ENCODE peak calls at places on chromosome 9, in four cellular contexts. One of them, this sample, is unnamed.

GRCh38 chr9:88219601-88220000 is 81.3 kb upstream of the SPATA31C2 start:
- DNase-seq in upper lobe of right lung: no peak
- DNase-seq in cardiac muscle cell: no peak
- DNase-seq in heart left ventricle: no peak
- DNase-seq in this sample: no peak

GRCh38 chr9:70902171-70902570 is 219.2 kb downstream of the TRPM3 start:
- DNase-seq in upper lobe of right lung: no peak
- DNase-seq in cardiac muscle cell: peak; percentile 25
- DNase-seq in heart left ventricle: no peak
- DNase-seq in this sample: no peak

GRCh38 chr9:79201641-79202040 is 370.1 kb upstream of the TLE4 start:
- DNase-seq in upper lobe of right lung: no peak
- DNase-seq in cardiac muscle cell: no peak
- DNase-seq in heart left ventricle: no peak
- DNase-seq in this sample: no peak

GRCh38 chr9:91047993-91048607 is 246.5 kb downstream of the SYK start:
- DNase-seq in upper lobe of right lung: no peak
- DNase-seq in cardiac muscle cell: peak; percentile 73
- DNase-seq in heart left ventricle: no peak
- DNase-seq in this sample: no peak

GRCh38 chr9:2859776-2860379 is 16.0 kb upstream of the PUM3 start:
- DNase-seq in upper lobe of right lung: peak; percentile 75
- DNase-seq in cardiac muscle cell: peak; percentile 72
- DNase-seq in heart left ventricle: peak; percentile 72
- DNase-seq in this sample: no peak

GRCh38 chr9:133945977-133946753 is 46.0 kb downstream of the VAV2 start:
- DNase-seq in upper lobe of right lung: peak; percentile 58
- DNase-seq in cardiac muscle cell: no peak
- DNase-seq in heart left ventricle: peak; percentile 50
- DNase-seq in this sample: no peak

GRCh38 chr9:124449381-124450151 is 685 bp upstream of the ADGRD2 start:
- DNase-seq in upper lobe of right lung: peak; percentile 30
- DNase-seq in cardiac muscle cell: no peak
- DNase-seq in heart left ventricle: no peak
- DNase-seq in this sample: peak; percentile 67

GRCh38 chr9:90815183-90815943 is 13.7 kb downstream of the SYK start:
- DNase-seq in upper lobe of right lung: no peak
- DNase-seq in cardiac muscle cell: peak; percentile 11
- DNase-seq in heart left ventricle: no peak
- DNase-seq in this sample: no peak

GRCh38 chr9:133943781-133944745 is 48.1 kb downstream of the VAV2 start:
- DNase-seq in upper lobe of right lung: peak; percentile 56
- DNase-seq in cardiac muscle cell: no peak
- DNase-seq in heart left ventricle: peak; percentile 38
- DNase-seq in this sample: no peak

GRCh38 chr9:93676310-93677054 is 100.1 kb downstream of the PHF2 start:
- DNase-seq in upper lobe of right lung: peak; percentile 62
- DNase-seq in cardiac muscle cell: no peak
- DNase-seq in heart left ventricle: peak; percentile 60
- DNase-seq in this sample: peak; percentile 72

GRCh38 chr9:71734953-71735352 is 33.4 kb downstream of the CEMIP2 start:
- DNase-seq in upper lobe of right lung: no peak
- DNase-seq in cardiac muscle cell: no peak
- DNase-seq in heart left ventricle: no peak
- DNase-seq in this sample: no peak

GRCh38 chr9:131103024-131103423 is 6.7 kb downstream of the AIF1L start:
- DNase-seq in upper lobe of right lung: no peak
- DNase-seq in cardiac muscle cell: no peak
- DNase-seq in heart left ventricle: no peak
- DNase-seq in this sample: no peak

GRCh38 chr9:27400334-27400875 is 103.5 kb upstream of the EQTN start:
- DNase-seq in upper lobe of right lung: no peak
- DNase-seq in cardiac muscle cell: no peak
- DNase-seq in heart left ventricle: no peak
- DNase-seq in this sample: no peak

GRCh38 chr9:86275962-86276361 is 6.4 kb downstream of the ISCA1 start:
- DNase-seq in upper lobe of right lung: no peak
- DNase-seq in cardiac muscle cell: no peak
- DNase-seq in heart left ventricle: no peak
- DNase-seq in this sample: no peak

GRCh38 chr9:17628617-17629016 is 49.8 kb downstream of the SH3GL2 start:
- DNase-seq in upper lobe of right lung: no peak
- DNase-seq in cardiac muscle cell: no peak
- DNase-seq in heart left ventricle: no peak
- DNase-seq in this sample: no peak

GRCh38 chr9:35287986-35288515 is 126.2 kb downstream of the UNC13B start:
- DNase-seq in upper lobe of right lung: no peak
- DNase-seq in cardiac muscle cell: no peak
- DNase-seq in heart left ventricle: no peak
- DNase-seq in this sample: no peak

GRCh38 chr9:131382850-131383729 is 10.8 kb upstream of the PRRC2B start:
- DNase-seq in upper lobe of right lung: no peak
- DNase-seq in cardiac muscle cell: peak; percentile 84
- DNase-seq in heart left ventricle: peak; percentile 54
- DNase-seq in this sample: no peak

GRCh38 chr9:124873664-124874063 is 11.7 kb downstream of the ARPC5L start:
- DNase-seq in upper lobe of right lung: no peak
- DNase-seq in cardiac muscle cell: no peak
- DNase-seq in heart left ventricle: no peak
- DNase-seq in this sample: no peak

GRCh38 chr9:16289639-16290038 is 580.8 kb downstream of the BNC2 start:
- DNase-seq in upper lobe of right lung: no peak
- DNase-seq in cardiac muscle cell: peak; percentile 44
- DNase-seq in heart left ventricle: no peak
- DNase-seq in this sample: peak; percentile 64

GRCh38 chr9:16704096-16704488 is 166.4 kb downstream of the BNC2 start:
- DNase-seq in upper lobe of right lung: no peak
- DNase-seq in cardiac muscle cell: no peak
- DNase-seq in heart left ventricle: no peak
- DNase-seq in this sample: no peak

GRCh38 chr9:34157308-34157707 is 21.5 kb upstream of the UBAP1 start:
- DNase-seq in upper lobe of right lung: no peak
- DNase-seq in cardiac muscle cell: no peak
- DNase-seq in heart left ventricle: no peak
- DNase-seq in this sample: no peak

GRCh38 chr9:5186416-5187169 is 1.2 kb upstream of the INSL6 start:
- DNase-seq in upper lobe of right lung: no peak
- DNase-seq in cardiac muscle cell: peak; percentile 75
- DNase-seq in heart left ventricle: no peak
- DNase-seq in this sample: no peak

GRCh38 chr9:116336133-116336862 is 182.7 kb downstream of the PAPPA start:
- DNase-seq in upper lobe of right lung: no peak
- DNase-seq in cardiac muscle cell: peak; percentile 75
- DNase-seq in heart left ventricle: no peak
- DNase-seq in this sample: no peak

GRCh38 chr9:105376893-105377292 is 70.9 kb upstream of the FSD1L start:
- DNase-seq in upper lobe of right lung: no peak
- DNase-seq in cardiac muscle cell: no peak
- DNase-seq in heart left ventricle: no peak
- DNase-seq in this sample: no peak

GRCh38 chr9:137650779-137651178 is 32.0 kb downstream of the EHMT1 start:
- DNase-seq in upper lobe of right lung: peak; percentile 20
- DNase-seq in cardiac muscle cell: no peak
- DNase-seq in heart left ventricle: no peak
- DNase-seq in this sample: no peak

GRCh38 chr9:6354072-6354686 is 26.0 kb downstream of the TPD52L3 start:
- DNase-seq in upper lobe of right lung: no peak
- DNase-seq in cardiac muscle cell: peak; percentile 85
- DNase-seq in heart left ventricle: no peak
- DNase-seq in this sample: no peak

GRCh38 chr9:88722753-88723152 is 187.8 kb downstream of the NXNL2 start:
- DNase-seq in upper lobe of right lung: no peak
- DNase-seq in cardiac muscle cell: peak; percentile 39
- DNase-seq in heart left ventricle: no peak
- DNase-seq in this sample: no peak

GRCh38 chr9:26779072-26779471 is 113.5 kb downstream of the CAAP1 start:
- DNase-seq in upper lobe of right lung: no peak
- DNase-seq in cardiac muscle cell: no peak
- DNase-seq in heart left ventricle: no peak
- DNase-seq in this sample: no peak

GRCh38 chr9:91048739-91049138 is 247.1 kb downstream of the SYK start:
- DNase-seq in upper lobe of right lung: no peak
- DNase-seq in cardiac muscle cell: no peak
- DNase-seq in heart left ventricle: no peak
- DNase-seq in this sample: no peak

GRCh38 chr9:121748727-121749546 is 97.5 kb downstream of the DAB2IP start:
- DNase-seq in upper lobe of right lung: no peak
- DNase-seq in cardiac muscle cell: no peak
- DNase-seq in heart left ventricle: peak; percentile 88
- DNase-seq in this sample: peak; percentile 92

GRCh38 chr9:134346151-134346550 is 19.9 kb downstream of the RXRA start:
- DNase-seq in upper lobe of right lung: no peak
- DNase-seq in cardiac muscle cell: no peak
- DNase-seq in heart left ventricle: no peak
- DNase-seq in this sample: no peak

DNA sequence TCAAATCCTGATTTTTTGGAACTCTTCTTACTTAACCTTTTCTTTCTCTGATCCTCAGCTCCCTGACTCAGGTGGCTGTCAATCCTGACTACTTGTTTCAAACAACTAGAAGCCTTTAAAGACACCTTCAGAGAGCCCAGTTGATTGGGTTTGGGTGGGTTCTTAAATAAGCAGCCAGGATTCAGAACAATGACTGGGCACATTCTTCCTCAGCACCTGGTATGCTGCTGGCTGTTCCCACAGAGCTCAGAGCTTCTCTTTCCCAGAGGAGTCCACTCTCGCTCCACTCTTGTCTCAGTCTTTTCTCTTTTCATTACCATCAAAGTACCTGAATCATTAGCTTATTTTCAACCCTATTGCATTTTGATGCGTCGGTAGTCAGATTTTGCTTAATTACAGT is 22.5 kb downstream of the PCSK5 start:
- DNase-seq in upper lobe of right lung: no peak
- DNase-seq in cardiac muscle cell: no peak
- DNase-seq in heart left ventricle: no peak
- DNase-seq in this sample: no peak
- TF ChIP-seq CTCF in upper lobe of right lung: no peak
- TF ChIP-seq CTCF in cardiac muscle cell: no peak
- TF ChIP-seq CTCF in heart left ventricle: no peak
- TF ChIP-seq CTCF in this sample: no peak

GRCh38 chr9:129142536-129142935 is 31.3 kb downstream of the PTPA start:
- DNase-seq in upper lobe of right lung: no peak
- DNase-seq in cardiac muscle cell: no peak
- DNase-seq in heart left ventricle: no peak
- DNase-seq in this sample: no peak

GRCh38 chr9:129141066-129142041 is 30.1 kb downstream of the PTPA start:
- DNase-seq in upper lobe of right lung: no peak
- DNase-seq in cardiac muscle cell: peak; percentile 93
- DNase-seq in heart left ventricle: no peak
- DNase-seq in this sample: peak; percentile 94

GRCh38 chr9:129143461-129143927 is 32.3 kb downstream of the PTPA start:
- DNase-seq in upper lobe of right lung: peak; percentile 73
- DNase-seq in cardiac muscle cell: peak; percentile 98
- DNase-seq in heart left ventricle: peak; percentile 86
- DNase-seq in this sample: peak; percentile 88

GRCh38 chr9:129143031-129143441 is 31.8 kb downstream of the PTPA start:
- DNase-seq in upper lobe of right lung: peak; percentile 91
- DNase-seq in cardiac muscle cell: peak; percentile 97
- DNase-seq in heart left ventricle: peak; percentile 92
- DNase-seq in this sample: peak; percentile 95

DNA sequence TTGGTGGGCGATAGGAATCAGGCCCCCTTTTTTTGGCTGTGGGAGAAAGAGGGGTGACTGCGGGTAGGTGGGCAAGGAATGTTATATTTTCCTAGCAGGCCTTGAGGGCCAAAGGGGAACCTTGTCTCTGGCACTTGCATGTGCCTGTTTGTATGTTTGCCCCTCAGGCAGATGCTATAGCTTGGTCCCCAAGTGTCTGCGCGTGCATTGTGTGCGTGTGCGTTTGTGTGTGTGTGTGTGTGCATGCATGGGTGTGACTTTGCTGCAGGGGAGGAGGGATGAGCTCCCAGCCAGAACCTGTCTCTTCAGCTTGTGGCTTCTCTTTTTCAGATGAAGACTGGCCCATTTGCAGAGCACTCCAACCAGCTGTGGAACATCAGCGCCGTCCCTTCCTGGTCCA is 30.9 kb downstream of the PTPA start:
- DNase-seq in upper lobe of right lung: no peak
- DNase-seq in cardiac muscle cell: no peak
- DNase-seq in heart left ventricle: no peak
- DNase-seq in this sample: no peak
- H3K4me3 ChIP-seq in upper lobe of right lung: peak overlapping the region; percentile 61
- H3K4me3 ChIP-seq in cardiac muscle cell: peak overlapping the region; percentile 41
- H3K4me3 ChIP-seq in heart left ventricle: peak overlapping the region; percentile 60
- H3K4me3 ChIP-seq in this sample: peak overlapping the region; percentile 61

GRCh38 chr9:98974106-98974505 is 30.4 kb downstream of the COL15A1 start:
- DNase-seq in upper lobe of right lung: no peak
- DNase-seq in cardiac muscle cell: no peak
- DNase-seq in heart left ventricle: no peak
- DNase-seq in this sample: no peak

GRCh38 chr9:98974994-98975712 is 31.4 kb downstream of the COL15A1 start:
- DNase-seq in upper lobe of right lung: peak; percentile 93
- DNase-seq in cardiac muscle cell: peak; percentile 76
- DNase-seq in heart left ventricle: peak; percentile 92
- DNase-seq in this sample: peak; percentile 92

GRCh38 chr9:98972641-98973545 is 29.2 kb downstream of the COL15A1 start:
- DNase-seq in upper lobe of right lung: no peak
- DNase-seq in cardiac muscle cell: no peak
- DNase-seq in heart left ventricle: no peak
- DNase-seq in this sample: no peak

GRCh38 chr9:98974554-98974953 is 30.8 kb downstream of the COL15A1 start:
- DNase-seq in upper lobe of right lung: no peak
- DNase-seq in cardiac muscle cell: no peak
- DNase-seq in heart left ventricle: no peak
- DNase-seq in this sample: no peak

DNA sequence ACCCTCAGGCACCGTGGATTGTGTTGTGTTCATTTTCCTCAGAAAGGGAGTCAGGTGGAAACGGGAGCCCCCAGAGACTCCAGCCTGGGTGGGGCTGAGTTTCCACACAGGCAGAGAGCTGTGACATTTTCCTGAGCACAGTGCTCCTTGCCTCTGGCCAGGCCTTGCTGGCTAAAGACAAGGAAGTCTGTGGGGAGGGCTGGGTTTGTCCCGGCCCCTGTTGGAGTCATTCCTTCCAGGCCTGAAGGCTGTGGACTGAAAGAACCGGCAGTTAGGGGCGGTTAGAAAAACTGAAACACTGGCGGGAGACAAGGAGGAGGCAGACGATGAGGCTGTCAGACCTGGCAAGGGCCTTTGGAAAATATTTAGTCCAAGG is 29.8 kb downstream of the COL15A1 start:
- DNase-seq in upper lobe of right lung: no peak
- DNase-seq in cardiac muscle cell: no peak
- DNase-seq in heart left ventricle: peak; percentile 79
- DNase-seq in this sample: no peak
- TF ChIP-seq CTCF in upper lobe of right lung: no peak
- TF ChIP-seq CTCF in cardiac muscle cell: no peak
- TF ChIP-seq CTCF in heart left ventricle: no peak
- TF ChIP-seq CTCF in this sample: no peak

GRCh38 chr9:113011911-113012381 is at the start of gene ZNF883:
- DNase-seq in upper lobe of right lung: peak; percentile 74
- DNase-seq in cardiac muscle cell: peak; percentile 86
- DNase-seq in heart left ventricle: peak; percentile 71
- DNase-seq in this sample: no peak
- H3K4me3 ChIP-seq in upper lobe of right lung: peak within 1 kb of the TSS; percentile 33
- H3K4me3 ChIP-seq in cardiac muscle cell: peak within 1 kb of the TSS; percentile 42
- H3K4me3 ChIP-seq in heart left ventricle: peak within 1 kb of the TSS; percentile 47
- H3K4me3 ChIP-seq in this sample: peak within 1 kb of the TSS; percentile 66

This sample was measured in coronary artery.